ENCODE peak calls at places on chromosomes 13 and 19, in four cellular contexts. B is H1, M is GM23338, X is suprapubic skin. H is an unnamed sample. For H3K4me1, the result is how much of the 10 kb centered on the place peaks cover.

GRCh38 chr19:54473071-54473941 is at the start of gene CDC42EP5:
- DNase-seq in B (no peak), M (peak), X (peak), H (no peak)

GRCh38 chr13:112972867-112973576 is 4.0 kb downstream of the MCF2L start:
- DNase-seq in B (no peak), M (no peak), X (peak), H (no peak)

GRCh38 chr19:43300206-43300605 is 30.9 kb upstream of the PSG9 start:
- DNase-seq in B (no peak), M (no peak), X (no peak), H (no peak)

GRCh38 chr19:45569619-45570421 is 14.8 kb downstream of the OPA3 start:
- DNase-seq in B (peak), M (peak), X (no peak), H (no peak)

GRCh38 chr19:11410682-11411081 is 8.4 kb downstream of the RGL3 start:
- DNase-seq in B (no peak), M (no peak), X (no peak), H (no peak)

GRCh38 chr13:112627161-112627560 is 39.2 kb upstream of the TUBGCP3 start:
- DNase-seq in B (no peak), M (no peak), X (no peak), H (no peak)

GRCh38 chr13:97262058-97262457 is 39.9 kb downstream of the MBNL2 start:
- DNase-seq in B (peak), M (no peak), X (no peak), H (no peak)

GRCh38 chr13:30881931-30882899 is 23.9 kb upstream of the MEDAG start:
- DNase-seq in B (no peak), M (no peak), X (no peak), H (peak)

GRCh38 chr19:41219924-41220567 is 1.0 kb downstream of the AXL start:
- DNase-seq in B (no peak), M (peak), X (no peak), H (no peak)

GRCh38 chr19:35241417-35241816 is 7.4 kb upstream of the LSR start:
- DNase-seq in B (no peak), M (no peak), X (no peak), H (no peak)

GRCh38 chr19:8149261-8150094 is at the start of gene FBN3:
- DNase-seq in B (peak), M (peak), X (no peak), H (no peak)

GRCh38 chr19:5952193-5953033 is 25.5 kb downstream of the RANBP3 start:
- DNase-seq in B (no peak), M (no peak), X (no peak), H (no peak)

GRCh38 chr19:2469102-2469914 is 6.6 kb upstream of the GADD45B start:
- DNase-seq in B (no peak), M (peak), X (no peak), H (no peak)

GRCh38 chr13:41001695-41002094 is 17.4 kb downstream of the ELF1 start:
- DNase-seq in B (no peak), M (no peak), X (no peak), H (no peak)

GRCh38 chr13:96992633-96993032 is 1.6 kb downstream of the OXGR1 start:
- DNase-seq in B (no peak), M (no peak), X (no peak), H (no peak)

GRCh38 chr19:27806471-27807070 is 1406.4 kb downstream of the UQCRFS1 start:
- DNase-seq in B (no peak), M (no peak), X (no peak), H (no peak)

GRCh38 chr13:59643906-59644626 is 519.7 kb downstream of the DIAPH3 start:
- DNase-seq in B (no peak), M (peak), X (no peak), H (no peak)

GRCh38 chr13:110308377-110309158 is 1.5 kb downstream of the COL4A2 start:
- DNase-seq in B (peak), M (peak), X (no peak), H (no peak)

GRCh38 chr13:71758823-71759222 is 108.2 kb downstream of the DACH1 start:
- DNase-seq in B (no peak), M (peak), X (no peak), H (no peak)

GRCh38 chr13:45615501-45616101 is at the start of gene ERICH6B:
- DNase-seq in B (peak), M (peak), X (no peak), H (no peak)

GRCh38 chr19:31351212-31352193 is 2.3 kb upstream of the TSHZ3 start:
- DNase-seq in B (peak), M (peak), X (no peak), H (no peak)

GRCh38 chr19:10000171-10000826 is 10.0 kb downstream of the COL5A3 start:
- DNase-seq in B (peak), M (peak), X (peak), H (no peak)

GRCh38 chr19:54905908-54906511 is at the start of gene NCR1:
- DNase-seq in B (no peak), M (peak), X (no peak), H (no peak)

GRCh38 chr13:113759525-113760137 is 605 bp downstream of the TMEM255B start:
- DNase-seq in B (no peak), M (peak), X (peak), H (no peak)

GRCh38 chr13:113926301-113926761 is 47.5 kb downstream of the C13orf46 start:
- DNase-seq in B (no peak), M (no peak), X (peak), H (peak)

GRCh38 chr13:45242070-45242469 is 41.2 kb upstream of the KCTD4 start:
- DNase-seq in B (no peak), M (no peak), X (no peak), H (no peak)

GRCh38 chr19:4157164-4157563 is 3.7 kb downstream of the CREB3L3 start:
- DNase-seq in B (no peak), M (no peak), X (no peak), H (no peak)

GRCh38 chr19:41821003-41821735 is 23.3 kb downstream of the LYPD4 start:
- DNase-seq in B (peak), M (peak), X (no peak), H (no peak)

GRCh38 chr19:35812220-35813042 is at the start of gene PRODH2:
- DNase-seq in B (no peak), M (no peak), X (no peak), H (no peak)

GRCh38 chr13:77555246-77555645 is 19.7 kb downstream of the SCEL start:
- DNase-seq in B (no peak), M (no peak), X (no peak), H (no peak)

GRCh38 chr13:96781141-96781540 is 213.1 kb downstream of the OXGR1 start:
- DNase-seq in B (no peak), M (no peak), X (no peak), H (no peak)

GRCh38 chr19:10227215-10227971 is 3.7 kb downstream of the S1PR2 start:
- DNase-seq in B (no peak), M (peak), X (no peak), H (no peak)

GRCh38 chr13:99193152-99193551 is 7.5 kb upstream of the UBAC2 start:
- DNase-seq in B (no peak), M (no peak), X (no peak), H (no peak)

GRCh38 chr13:56864451-56864850 is 276.3 kb upstream of the PRR20A start:
- DNase-seq in B (no peak), M (no peak), X (no peak), H (no peak)
- TF ChIP-seq POLR2AphosphoS5 in B (no peak), M (no peak), X (no peak), H (no peak)

GRCh38 chr13:28145049-28145448 is 6.7 kb downstream of the PAN3 start:
- DNase-seq in B (no peak), M (no peak), X (no peak), H (no peak)

DNA sequence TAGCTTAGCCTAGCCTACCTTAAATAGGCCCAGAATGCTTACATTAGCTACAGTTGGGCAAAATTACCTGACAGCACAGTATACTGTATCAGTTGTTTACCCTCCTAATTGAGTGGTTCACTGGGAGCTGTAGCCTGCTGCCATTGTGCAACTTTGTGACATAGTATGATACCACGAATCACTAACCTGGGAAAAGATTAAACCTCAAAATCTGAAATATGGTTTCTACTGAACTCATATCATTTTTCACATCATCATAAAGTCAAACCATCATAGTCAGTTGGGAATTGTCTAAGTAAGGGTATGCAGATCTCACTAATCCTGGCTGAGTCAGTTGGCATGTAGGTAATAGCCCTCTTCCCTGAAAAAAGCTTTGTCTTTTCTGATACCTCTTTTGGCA is 9.1 kb downstream of the PAN3 start:
- DNase-seq in B (no peak), M (no peak), X (no peak), H (no peak)
- H3K4me1 ChIP-seq in B (under half), M (under half), X (under half), H (under half)

DNA sequence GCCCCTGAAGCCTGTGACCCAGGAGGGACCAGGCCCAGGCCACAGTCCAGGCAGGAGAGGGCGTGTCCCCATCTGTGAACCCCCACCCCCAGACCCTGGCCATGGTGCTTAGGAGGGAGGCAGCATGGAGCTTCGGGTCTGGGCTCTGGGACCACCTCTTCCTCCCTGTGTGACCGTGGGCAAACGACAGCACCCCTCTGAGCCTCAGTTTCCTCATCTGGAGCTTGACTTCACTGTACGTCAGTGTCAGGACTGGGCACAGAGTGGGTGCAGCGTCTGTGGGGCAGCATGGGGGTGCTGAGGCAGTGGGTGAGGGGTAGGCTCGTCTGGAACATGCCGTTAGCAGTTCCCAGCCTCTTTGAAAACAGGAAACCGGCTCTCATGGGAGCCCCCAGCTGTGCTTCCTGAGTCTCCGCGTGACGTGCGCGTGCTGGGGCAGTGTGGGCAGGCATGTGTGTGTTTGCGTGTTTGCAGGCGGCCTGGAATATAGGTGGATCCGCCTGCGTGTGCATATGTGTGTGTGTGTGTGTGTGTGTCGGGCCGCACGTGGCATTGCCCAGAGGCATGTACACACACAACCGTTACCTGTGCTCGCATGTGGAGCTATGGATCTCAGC is 15.7 kb downstream of the ARRDC2 start:
- DNase-seq in B (no peak), M (no peak), X (peak), H (peak)
- H3K27ac ChIP-seq in B (no peak), M (no peak), X (peak), H (peak)

GRCh38 chr13:42548731-42549554 is 25.0 kb upstream of the TNFSF11 start:
- DNase-seq in B (no peak), M (no peak), X (no peak), H (no peak)
- TF ChIP-seq POLR2AphosphoS5 in B (no peak), M (no peak), X (no peak), H (no peak)

GRCh38 chr19:1412995-1413889 is 5.9 kb downstream of the DAZAP1 start:
- DNase-seq in B (no peak), M (no peak), X (no peak), H (no peak)
- H3K4me1 ChIP-seq in B (under half), M (under half), X (half or more), H (half or more)

DNA sequence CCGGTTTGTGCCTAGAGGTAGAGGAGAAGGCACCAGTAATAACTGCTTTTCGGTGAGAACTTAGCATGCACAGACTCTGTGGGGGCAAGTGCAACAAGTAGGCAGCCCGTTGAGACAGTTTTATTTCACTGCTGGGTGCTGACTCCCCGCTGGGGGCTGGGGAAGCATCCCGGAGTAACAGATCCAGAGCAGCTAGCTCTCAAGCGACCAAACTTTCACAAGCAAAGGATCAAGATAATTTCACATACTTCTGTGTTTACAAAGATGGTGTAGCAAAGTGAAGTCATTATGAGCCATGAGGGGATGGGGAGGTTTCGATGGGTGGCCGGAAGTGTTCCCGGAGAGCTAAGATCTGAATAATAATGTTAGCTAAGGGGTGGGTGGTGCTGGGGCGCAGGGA is 2.8 kb downstream of the NACC1 start:
- DNase-seq in B (no peak), M (no peak), X (no peak), H (no peak)
- H3K27ac ChIP-seq in B (no peak), M (peak), X (no peak), H (no peak)

DNA sequence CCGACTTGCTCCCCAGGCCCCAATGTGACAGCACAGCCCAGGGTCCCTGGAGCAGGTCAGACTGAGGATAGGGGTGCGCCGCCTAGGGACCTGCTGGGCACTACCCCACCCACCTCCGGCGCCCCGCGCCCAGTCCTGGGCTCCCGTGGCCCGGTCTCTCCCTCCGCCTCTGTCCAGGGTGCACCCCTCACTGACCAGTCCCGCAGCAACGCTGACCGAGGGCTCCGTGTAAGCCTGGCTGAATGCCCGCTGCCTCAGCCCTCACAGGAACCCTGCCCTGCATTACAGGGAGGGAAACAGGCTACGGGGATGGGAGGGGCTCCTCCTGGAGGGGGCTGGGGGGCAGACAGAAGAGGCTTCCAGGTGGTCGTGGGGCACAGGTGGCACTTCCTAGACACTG is 31.7 kb downstream of the GPX4 start:
- DNase-seq in B (no peak), M (no peak), X (no peak), H (no peak)
- TF ChIP-seq POLR2AphosphoS5 in B (no peak), M (no peak), X (no peak), H (no peak)

GRCh38 chr19:18586311-18586710 is 2.3 kb upstream of the REX1BD start:
- DNase-seq in B (no peak), M (no peak), X (no peak), H (no peak)
- H3K4me1 ChIP-seq in B (under half), M (under half), X (under half), H (under half)

GRCh38 chr19:58227964-58228583 is 640 bp upstream of the ZNF544 start:
- DNase-seq in B (no peak), M (peak), X (no peak), H (no peak)

GRCh38 chr19:58229255-58229639 is 533 bp downstream of the ZNF544 start:
- DNase-seq in B (peak), M (peak), X (no peak), H (no peak)

GRCh38 chr19:58228584-58229254 is at the start of gene ZNF544:
- DNase-seq in B (peak), M (peak), X (no peak), H (no peak)
- H3K27ac ChIP-seq in B (peak), M (peak), X (peak), H (peak)

GRCh38 chr13:95644611-95645052 is at the start of gene DZIP1:
- DNase-seq in B (no peak), M (peak), X (peak), H (no peak)

GRCh38 chr13:95641961-95642621 is 2.4 kb downstream of the DZIP1 start:
- DNase-seq in B (peak), M (peak), X (no peak), H (no peak)

GRCh38 chr13:95643471-95643813 is 1.1 kb downstream of the DZIP1 start:
- DNase-seq in B (no peak), M (peak), X (no peak), H (no peak)

GRCh38 chr13:95643009-95643408 is 1.5 kb downstream of the DZIP1 start:
- DNase-seq in B (no peak), M (peak), X (no peak), H (no peak)

GRCh38 chr13:95643814-95644598 is 500 bp downstream of the DZIP1 start:
- DNase-seq in B (peak), M (peak), X (peak), H (no peak)
- TF ChIP-seq POLR2AphosphoS5 in B (peak), M (no peak), X (no peak), H (peak)

H was measured in vagina.